ENCODE peak calls at places on chromosomes 4 and X, in seven cellular contexts. I is fibroblast of lung, G is mammary epithelial cell, A is GM23248, C is astrocyte, K is endothelial cell of umbilical vein, X is hepatocyte. W is an unnamed sample.

GRCh38 chrX:18291006-18291545 is 63.4 kb downstream of the SCML2 start:
- DNase-seq in I (peak; percentile 90), G (no peak), X (no peak), C (peak; percentile 7), K (no peak), A (no peak), W (no peak)

GRCh38 chr4:22471999-22472434 is 43.8 kb downstream of the ADGRA3 start:
- DNase-seq in G (peak; percentile 81), I (no peak), K (no peak), C (peak; percentile 34), A (no peak), X (no peak), W (no peak)

GRCh38 chr4:153566751-153567150 is 100.6 kb downstream of the TMEM131L start:
- DNase-seq in C (no peak), X (no peak), I (no peak), K (no peak), G (no peak), A (no peak), W (no peak)

GRCh38 chr4:151541438-151542071 is 132.6 kb downstream of the FHIP1A start:
- DNase-seq in A (peak; percentile 91), C (peak; percentile 85), G (peak; percentile 98), K (peak; percentile 36), I (peak; percentile 67), X (no peak), W (peak; percentile 26)

GRCh38 chr4:87073570-87074470 is 139.0 kb downstream of the AFF1 start:
- DNase-seq in A (no peak), X (no peak), G (peak; percentile 17), C (peak; percentile 32), K (no peak), I (peak; percentile 53), W (peak; percentile 35)

GRCh38 chrX:19886888-19887531 is 390 bp downstream of the SH3KBP1 start:
- DNase-seq in C (no peak), G (no peak), A (peak; percentile 60), I (no peak), K (no peak), X (no peak), W (peak; percentile 42)

GRCh38 chr4:112167790-112168189 is 22.5 kb downstream of the FAM241A start:
- DNase-seq in X (no peak), A (no peak), K (no peak), I (no peak), C (no peak), G (peak; percentile 87), W (no peak)

GRCh38 chr4:138158746-138159297 is 83.3 kb downstream of the SLC7A11 start:
- DNase-seq in A (peak; percentile 85), K (peak; percentile 43), X (no peak), C (peak; percentile 81), I (peak; percentile 73), G (peak; percentile 67), W (no peak)

GRCh38 chr4:6727081-6727942 is 11.3 kb downstream of the BLOC1S4 start:
- DNase-seq in C (peak; percentile 45), A (peak; percentile 80), I (no peak), X (peak; percentile 48), G (no peak), K (no peak), W (peak; percentile 86)

GRCh38 chrX:2928583-2929434 is at the start of gene ARSD:
- DNase-seq in I (peak; percentile 92), X (peak; percentile 98), G (peak; percentile 86), A (peak; percentile 87), C (peak; percentile 92), K (peak; percentile 79), W (peak; percentile 95)

GRCh38 chr4:154606728-154607723 is 5.4 kb downstream of the FGG start:
- DNase-seq in X (no peak), C (no peak), K (no peak), G (no peak), A (no peak), I (no peak), W (no peak)

GRCh38 chr4:147318581-147318980 is 162.3 kb upstream of the EDNRA start:
- DNase-seq in K (no peak), A (peak; percentile 5), X (no peak), C (peak; percentile 73), G (no peak), I (peak; percentile 62), W (no peak)

GRCh38 chr4:100246697-100247096 is 56.4 kb upstream of the DDIT4L start:
- DNase-seq in I (no peak), A (no peak), G (no peak), C (no peak), K (no peak), X (no peak), W (no peak)

GRCh38 chr4:101355246-101355645 is 7.9 kb upstream of the PPP3CA start:
- DNase-seq in A (no peak), C (no peak), G (no peak), X (no peak), K (no peak), I (no peak), W (no peak)

DNA sequence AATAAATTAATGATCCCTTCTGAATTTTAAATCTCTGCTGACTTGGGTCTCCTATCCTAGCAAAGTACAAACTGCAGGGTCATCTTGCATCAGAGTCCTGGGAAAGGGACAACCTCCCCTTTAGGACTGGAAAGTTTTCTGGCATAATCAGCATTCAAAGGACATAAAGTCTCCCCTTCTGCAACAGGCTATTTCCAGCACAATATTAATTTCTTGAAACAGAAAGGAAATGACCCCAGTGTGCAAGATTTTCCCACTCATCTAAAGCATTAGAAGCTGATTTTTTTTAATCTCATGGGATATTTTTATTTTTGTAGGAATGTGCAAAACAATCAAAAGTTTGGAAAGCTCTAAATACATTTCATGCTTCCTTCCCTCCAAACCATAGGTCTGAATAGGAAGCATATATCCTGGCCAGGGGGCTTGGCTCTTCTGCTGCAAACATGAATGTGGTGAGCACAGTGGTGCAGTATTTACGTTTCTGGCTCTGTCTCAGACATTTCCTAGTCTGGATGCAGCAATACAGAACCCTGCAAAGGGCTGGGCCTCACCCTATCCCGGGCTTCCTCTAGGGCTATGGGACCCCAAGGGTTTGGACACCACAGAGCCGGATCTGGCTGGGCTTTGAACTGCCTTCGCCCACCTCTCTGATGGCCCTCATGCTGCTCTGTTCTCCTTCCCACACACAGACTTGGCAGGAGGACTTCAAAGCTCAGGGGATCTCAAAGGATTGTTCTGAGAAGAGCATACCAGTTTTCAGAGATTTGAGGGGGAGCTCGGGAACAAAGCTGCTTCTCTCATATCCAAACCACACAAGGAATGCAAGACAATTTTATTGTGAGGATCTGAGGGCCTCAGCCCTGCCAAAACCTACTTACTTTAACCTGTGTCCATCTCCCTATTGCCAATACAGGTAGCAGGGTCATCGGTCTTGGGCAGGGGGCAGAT is 64.9 kb downstream of the POLR2B start:
- DNase-seq in X (no peak), I (no peak), C (peak; percentile 89), A (peak; percentile 69), G (no peak), K (peak; percentile 82), W (no peak)
- H3K27ac ChIP-seq in X (peak overlapping the region; percentile 64), I (peak overlapping the region; percentile 53), C (peak overlapping the region; percentile 84), A (peak overlapping the region; percentile 57), G (no peak overlapping the region), K (no peak overlapping the region), W (no peak overlapping the region)

GRCh38 chrX:48914593-48915493 is 3.4 kb upstream of the SLC35A2 start:
- DNase-seq in A (no peak), K (no peak), G (no peak), C (no peak), X (no peak), I (no peak), W (no peak)

GRCh38 chrX:48917139-48917980 is 1.5 kb downstream of the PIM2 start:
- DNase-seq in C (peak; percentile 56), K (peak; percentile 93), I (peak; percentile 89), X (peak; percentile 93), A (peak; percentile 88), G (peak; percentile 82), W (peak; percentile 95)

GRCh38 chrX:48911407-48912182 is at the start of gene SLC35A2:
- DNase-seq in G (peak; percentile 80), C (peak; percentile 66), X (peak; percentile 86), K (peak; percentile 75), A (peak; percentile 81), I (peak; percentile 63), W (peak; percentile 86)

GRCh38 chrX:48910926-48911406 is 480 bp downstream of the SLC35A2 start:
- DNase-seq in G (no peak), I (no peak), X (no peak), K (no peak), A (peak; percentile 54), C (no peak), W (no peak)

DNA sequence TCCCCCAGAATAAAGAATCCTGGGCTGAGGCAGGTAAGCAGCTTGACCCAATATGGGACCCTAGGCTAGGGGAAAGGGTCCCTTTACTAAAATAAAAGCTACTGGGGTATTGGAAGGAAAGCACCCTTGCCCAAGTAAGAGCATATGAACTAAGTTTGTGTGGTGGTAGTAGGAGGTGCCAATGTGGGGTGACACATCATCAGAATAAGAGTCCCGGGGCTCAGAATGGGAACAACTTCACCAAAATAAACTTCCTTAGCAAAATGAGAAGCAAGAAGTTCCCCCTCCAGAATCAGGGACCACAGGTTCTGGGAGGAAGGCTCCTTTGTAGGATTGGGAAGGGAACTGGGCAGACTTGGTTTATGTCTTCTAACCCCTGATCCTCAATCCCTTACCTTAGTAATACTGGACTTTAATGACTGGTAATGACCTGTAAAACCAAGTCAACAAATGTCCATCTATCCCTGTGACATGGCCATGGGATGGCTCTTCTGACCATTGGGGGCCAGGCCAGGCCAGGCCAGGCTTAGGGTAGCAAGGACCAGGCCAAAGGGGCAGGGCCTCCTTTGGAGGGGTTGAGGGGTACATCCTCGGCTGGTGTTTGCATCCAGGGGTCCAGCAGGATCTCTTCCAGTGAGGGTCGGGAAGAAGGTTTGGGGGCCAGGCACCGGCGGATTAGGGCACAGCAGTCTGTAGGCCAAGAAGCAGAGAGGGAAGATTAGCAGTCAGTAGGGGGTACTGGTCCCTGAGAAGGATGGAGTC is 2.3 kb upstream of the SLC35A2 start:
- DNase-seq in C (no peak), X (no peak), K (no peak), A (no peak), G (no peak), I (no peak), W (no peak)
- H4K20me1 ChIP-seq in C (peaks cover 4% of the 10 kb centered on the region), X (no peaks in the 10 kb centered on the region), K (no peaks in the 10 kb centered on the region), A (no peaks in the 10 kb centered on the region), G (no peaks in the 10 kb centered on the region), I (no peaks in the 10 kb centered on the region), W (peaks cover 5% of the 10 kb centered on the region)

GRCh38 chr4:185210102-185210981 is 944 bp downstream of the SNX25 start:
- DNase-seq in X (peak; percentile 65), I (peak; percentile 63), K (peak; percentile 67), A (peak; percentile 84), C (peak; percentile 46), G (peak; percentile 47), W (peak; percentile 75)
- TF ChIP-seq EZH2 in X (no peak), I (no peak), K (no peak), A (no peak), C (no peak), G (no peak), W (no peak)

GRCh38 chrX:40010550-40011364 is 87.0 kb downstream of the BCOR start:
- DNase-seq in A (no peak), C (no peak), I (no peak), K (no peak), X (no peak), G (no peak), W (peak; percentile 58)

GRCh38 chrX:40012039-40012799 is 85.5 kb downstream of the BCOR start:
- DNase-seq in G (no peak), I (peak; percentile 82), X (peak; percentile 76), C (peak; percentile 47), K (peak; percentile 76), A (peak; percentile 67), W (peak; percentile 57)

GRCh38 chrX:40012800-40013682 is 84.7 kb downstream of the BCOR start:
- DNase-seq in A (peak; percentile 78), C (peak; percentile 46), G (peak; percentile 54), X (peak; percentile 91), K (peak; percentile 68), I (peak; percentile 64), W (peak; percentile 51)

GRCh38 chrX:40009890-40010289 is 87.9 kb downstream of the BCOR start:
- DNase-seq in G (no peak), A (no peak), K (no peak), I (no peak), X (no peak), C (no peak), W (peak; percentile 28)

GRCh38 chrX:40011483-40012038 is 86.2 kb downstream of the BCOR start:
- DNase-seq in X (no peak), I (no peak), K (no peak), A (no peak), G (no peak), C (no peak), W (no peak)
- H3K27ac ChIP-seq in X (peak overlapping the region; percentile 93), I (no peak overlapping the region), K (peak overlapping the region; percentile 89), A (no peak overlapping the region), G (no peak overlapping the region), C (no peak overlapping the region), W (no peak overlapping the region)

W was measured in neural progenitor cell.